ENCODE peak calls at places on chromosomes 5 and 9, in six cellular contexts. Y is astrocyte of the spinal cord, U is AG09319, I is fibroblast of the aortic adventitia, Q is A549, D is endothelial cell. J is an unnamed sample.

GRCh38 chr5:111697215-111697614 is 59.8 kb downstream of the NREP start:
- DNase-seq in Y (no peak), U (no peak), I (peak), Q (no peak), D (no peak), J (no peak)

GRCh38 chr9:2414465-2414864 is 207.1 kb upstream of the VLDLR start:
- DNase-seq in Y (peak), U (no peak), I (peak), Q (no peak), D (no peak), J (no peak)

GRCh38 chr9:100589582-100589981 is 11.7 kb downstream of the CAVIN4 start:
- DNase-seq in Y (peak), U (no peak), I (peak), Q (no peak), D (no peak), J (no peak)

GRCh38 chr9:35490155-35490909 is 421 bp downstream of the RUSC2 start:
- DNase-seq in Y (no peak), U (no peak), I (no peak), Q (no peak), D (peak), J (no peak)

GRCh38 chr5:127909078-127909477 is 174.5 kb upstream of the SLC12A2 start:
- DNase-seq in Y (peak), U (peak), I (peak), Q (peak), D (peak), J (no peak)

GRCh38 chr9:18566125-18566524 is 92.2 kb downstream of the ADAMTSL1 start:
- DNase-seq in Y (peak), U (no peak), I (peak), Q (peak), D (no peak), J (no peak)

GRCh38 chr5:106827061-106827460 is 843.7 kb downstream of the EFNA5 start:
- DNase-seq in Y (no peak), U (no peak), I (no peak), Q (peak), D (no peak), J (no peak)

GRCh38 chr9:37187269-37187668 is 66.9 kb downstream of the ZCCHC7 start:
- DNase-seq in Y (no peak), U (no peak), I (no peak), Q (no peak), D (no peak), J (no peak)

GRCh38 chr9:9924369-9924768 is 688.4 kb downstream of the PTPRD start:
- DNase-seq in Y (no peak), U (no peak), I (peak), Q (no peak), D (no peak), J (no peak)

GRCh38 chr5:77751328-77752023 is 24.7 kb downstream of the TBCA start:
- DNase-seq in Y (no peak), U (no peak), I (no peak), Q (no peak), D (no peak), J (no peak)

GRCh38 chr9:95048225-95049087 is 269.1 kb downstream of the FANCC start:
- DNase-seq in Y (no peak), U (no peak), I (peak), Q (peak), D (peak), J (peak)

GRCh38 chr5:135335031-135335828 is 63.8 kb downstream of the MACROH2A1 start:
- DNase-seq in Y (peak), U (no peak), I (peak), Q (no peak), D (no peak), J (no peak)

GRCh38 chr9:86353591-86354047 is 591 bp downstream of the TUT7 start:
- DNase-seq in Y (no peak), U (no peak), I (peak), Q (no peak), D (no peak), J (no peak)

GRCh38 chr5:144028644-144029043 is 141.8 kb downstream of the YIPF5 start:
- DNase-seq in Y (peak), U (peak), I (peak), Q (no peak), D (no peak), J (no peak)

GRCh38 chr9:18393340-18394130 is 80.4 kb upstream of the ADAMTSL1 start:
- DNase-seq in Y (peak), U (peak), I (peak), Q (peak), D (no peak), J (no peak)

GRCh38 chr9:19376931-19377330 is 3.1 kb downstream of the RPS6 start:
- DNase-seq in Y (no peak), U (no peak), I (no peak), Q (no peak), D (no peak), J (no peak)

GRCh38 chr9:134899818-134900325 is 17.8 kb downstream of the FCN1 start:
- DNase-seq in Y (no peak), U (no peak), I (no peak), Q (no peak), D (no peak), J (peak)

GRCh38 chr5:95733100-95733499 is 2.0 kb downstream of the RHOBTB3 start:
- DNase-seq in Y (peak), U (no peak), I (peak), Q (no peak), D (no peak), J (no peak)

GRCh38 chr9:8963882-8964281 is 1164.3 kb upstream of the DMAC1 start:
- DNase-seq in Y (no peak), U (no peak), I (no peak), Q (no peak), D (no peak), J (no peak)

GRCh38 chr9:98429613-98430012 is 174.2 kb upstream of the TBC1D2 start:
- DNase-seq in Y (peak), U (peak), I (peak), Q (no peak), D (no peak), J (no peak)

GRCh38 chr5:30000231-30000630 is 1193.3 kb upstream of the CDH6 start:
- DNase-seq in Y (no peak), U (no peak), I (no peak), Q (no peak), D (no peak), J (no peak)

GRCh38 chr5:76691470-76692273 is 24.3 kb upstream of the F2R start:
- DNase-seq in Y (peak), U (no peak), I (peak), Q (peak), D (peak), J (no peak)

GRCh38 chr9:523444-523843 is 308.8 kb downstream of the DOCK8 start:
- DNase-seq in Y (no peak), U (no peak), I (no peak), Q (no peak), D (no peak), J (no peak)

GRCh38 chr5:95960802-95961616 is 642 bp downstream of the ELL2 start:
- DNase-seq in Y (peak), U (peak), I (peak), Q (peak), D (peak), J (peak)

GRCh38 chr9:127972316-127972871 is 8.4 kb downstream of the EEIG1 start:
- DNase-seq in Y (no peak), U (no peak), I (no peak), Q (no peak), D (no peak), J (no peak)

GRCh38 chr5:151680944-151681427 is 5.7 kb downstream of the SPARC start:
- DNase-seq in Y (no peak), U (no peak), I (peak), Q (no peak), D (no peak), J (no peak)

GRCh38 chr5:78648359-78649219 is at the start of gene LHFPL2:
- DNase-seq in Y (peak), U (no peak), I (peak), Q (peak), D (peak), J (peak)

GRCh38 chr9:133114886-133115603 is 6.0 kb downstream of the RALGDS start:
- DNase-seq in Y (no peak), U (no peak), I (no peak), Q (no peak), D (no peak), J (no peak)

GRCh38 chr5:156920042-156920860 is 42.8 kb downstream of the TIMD4 start:
- DNase-seq in Y (no peak), U (no peak), I (no peak), Q (no peak), D (no peak), J (no peak)

GRCh38 chr9:131008563-131008908 is 438 bp upstream of the LAMC3 start:
- DNase-seq in Y (no peak), U (no peak), I (no peak), Q (no peak), D (no peak), J (no peak)

GRCh38 chr5:14443665-14444064 is 137.9 kb upstream of the OTULINL start:
- DNase-seq in Y (no peak), U (no peak), I (peak), Q (no peak), D (no peak), J (no peak)

GRCh38 chr5:136620016-136620419 is 254.7 kb upstream of the TRPC7 start:
- DNase-seq in Y (no peak), U (no peak), I (peak), Q (peak), D (no peak), J (no peak)

GRCh38 chr9:94156549-94157407 is 72.5 kb downstream of the PTPDC1 start:
- DNase-seq in Y (peak), U (no peak), I (peak), Q (peak), D (no peak), J (no peak)

GRCh38 chr5:63125862-63126261 is 547.2 kb downstream of the LRRC70 start:
- DNase-seq in Y (peak), U (no peak), I (peak), Q (peak), D (no peak), J (no peak)

GRCh38 chr9:99172129-99173091 is 49.3 kb downstream of the ALG2 start:
- DNase-seq in Y (no peak), U (no peak), I (no peak), Q (no peak), D (no peak), J (no peak)

GRCh38 chr5:173720341-173721258 is 104.2 kb upstream of the BOD1 start:
- DNase-seq in Y (no peak), U (no peak), I (no peak), Q (no peak), D (no peak), J (no peak)

GRCh38 chr5:135220394-135221186 is 178.4 kb downstream of the MACROH2A1 start:
- DNase-seq in Y (no peak), U (no peak), I (no peak), Q (no peak), D (no peak), J (peak)

GRCh38 chr5:75337366-75338021 is 474 bp downstream of the HMGCR start:
- DNase-seq in Y (peak), U (no peak), I (no peak), Q (peak), D (peak), J (peak)

GRCh38 chr5:75335952-75336624 is 932 bp upstream of the HMGCR start:
- DNase-seq in Y (peak), U (peak), I (peak), Q (peak), D (peak), J (no peak)

GRCh38 chr5:75338408-75338807 is 1.4 kb downstream of the HMGCR start:
- DNase-seq in Y (no peak), U (no peak), I (no peak), Q (no peak), D (no peak), J (no peak)

GRCh38 chr5:75335486-75335885 is 1.5 kb upstream of the HMGCR start:
- DNase-seq in Y (no peak), U (no peak), I (no peak), Q (no peak), D (no peak), J (no peak)

GRCh38 chr5:75336625-75337336 is at the start of gene HMGCR:
- DNase-seq in Y (peak), U (peak), I (peak), Q (peak), D (peak), J (peak)
- TF ChIP-seq CTCF in Y (peak), U (peak), I (peak), Q (peak), D (no peak), J (no peak)

GRCh38 chr9:120505186-120505585 is 74.8 kb downstream of the CDK5RAP2 start:
- DNase-seq in Y (no peak), U (no peak), I (peak), Q (no peak), D (no peak), J (no peak)
- TF ChIP-seq CTCF in Y (no peak), U (peak), I (peak), Q (no peak), D (no peak), J (no peak)

DNA sequence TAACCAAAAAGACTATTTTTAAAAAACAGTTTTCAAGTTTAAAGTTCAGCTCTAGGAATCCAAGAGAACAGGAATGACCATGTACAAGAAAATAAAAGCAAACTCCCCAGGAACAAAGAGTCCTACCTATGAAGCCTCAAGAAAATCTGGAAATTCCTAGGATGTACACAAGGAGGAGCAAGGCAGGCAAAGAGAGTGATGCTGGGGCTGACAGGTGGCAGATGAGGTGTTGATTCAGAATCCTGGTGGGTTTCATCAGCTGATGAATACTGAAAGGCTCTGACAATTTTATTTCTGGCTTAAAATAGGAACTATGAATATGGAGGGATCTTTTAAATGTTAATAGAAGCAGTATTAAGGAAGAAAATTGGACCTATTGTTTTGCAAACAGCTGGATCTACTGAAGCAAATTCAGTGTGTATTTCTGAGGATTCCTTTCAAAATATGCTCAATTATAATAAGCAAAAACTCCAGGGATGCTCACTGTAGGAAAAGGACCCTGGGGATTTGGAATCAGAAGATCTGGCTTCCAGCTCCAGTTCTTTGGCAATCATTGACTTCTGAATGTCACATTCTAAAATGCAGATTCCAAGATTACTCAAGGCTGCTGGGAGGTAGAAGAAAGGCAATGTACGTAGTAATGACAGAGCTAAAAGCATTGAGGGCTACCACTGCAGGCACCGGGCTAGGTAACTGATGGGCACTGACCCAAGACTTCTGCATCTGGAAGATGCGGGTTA is 28.0 kb upstream of the SH3RF2 start:
- DNase-seq in Y (no peak), U (no peak), I (peak), Q (peak), D (no peak), J (no peak)
- TF ChIP-seq CTCF in Y (peak), U (peak), I (peak), Q (peak), D (no peak), J (peak)

DNA sequence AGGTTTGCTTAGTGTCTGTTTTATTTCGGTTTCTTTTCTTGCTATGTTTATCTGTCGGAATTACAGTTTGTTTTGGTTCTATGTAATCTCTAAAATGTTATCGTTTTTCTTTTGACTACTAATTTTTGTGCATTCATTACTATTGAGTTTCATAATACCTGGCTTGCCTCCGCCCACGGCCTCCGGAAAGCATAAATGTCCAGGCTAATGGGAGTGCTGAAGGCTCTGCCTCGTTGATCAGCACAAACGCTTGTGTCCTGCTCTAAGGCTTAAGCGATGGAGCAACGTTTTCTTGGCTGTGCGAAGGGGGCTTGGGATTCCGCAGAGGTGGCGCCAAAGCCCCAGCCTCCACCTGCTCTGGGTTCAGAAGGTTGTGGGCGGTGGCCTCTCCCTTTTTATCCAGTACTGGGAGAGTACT is 19.8 kb downstream of the ANXA2R start:
- DNase-seq in Y (no peak), U (no peak), I (no peak), Q (no peak), D (peak), J (no peak)
- TF ChIP-seq CTCF in Y (no peak), U (no peak), I (no peak), Q (no peak), D (peak), J (no peak)

GRCh38 chr5:147509041-147509709 is 693 bp downstream of the DPYSL3 start:
- DNase-seq in Y (no peak), U (no peak), I (peak), Q (no peak), D (peak), J (peak)

GRCh38 chr5:147508711-147509040 is 1.2 kb downstream of the DPYSL3 start:
- DNase-seq in Y (no peak), U (no peak), I (peak), Q (no peak), D (no peak), J (no peak)

GRCh38 chr5:147510885-147511284 is 1.0 kb upstream of the DPYSL3 start:
- DNase-seq in Y (no peak), U (no peak), I (no peak), Q (no peak), D (no peak), J (no peak)

GRCh38 chr5:147507480-147508126 is 2.3 kb downstream of the DPYSL3 start:
- DNase-seq in Y (peak), U (no peak), I (peak), Q (no peak), D (no peak), J (no peak)

DNA sequence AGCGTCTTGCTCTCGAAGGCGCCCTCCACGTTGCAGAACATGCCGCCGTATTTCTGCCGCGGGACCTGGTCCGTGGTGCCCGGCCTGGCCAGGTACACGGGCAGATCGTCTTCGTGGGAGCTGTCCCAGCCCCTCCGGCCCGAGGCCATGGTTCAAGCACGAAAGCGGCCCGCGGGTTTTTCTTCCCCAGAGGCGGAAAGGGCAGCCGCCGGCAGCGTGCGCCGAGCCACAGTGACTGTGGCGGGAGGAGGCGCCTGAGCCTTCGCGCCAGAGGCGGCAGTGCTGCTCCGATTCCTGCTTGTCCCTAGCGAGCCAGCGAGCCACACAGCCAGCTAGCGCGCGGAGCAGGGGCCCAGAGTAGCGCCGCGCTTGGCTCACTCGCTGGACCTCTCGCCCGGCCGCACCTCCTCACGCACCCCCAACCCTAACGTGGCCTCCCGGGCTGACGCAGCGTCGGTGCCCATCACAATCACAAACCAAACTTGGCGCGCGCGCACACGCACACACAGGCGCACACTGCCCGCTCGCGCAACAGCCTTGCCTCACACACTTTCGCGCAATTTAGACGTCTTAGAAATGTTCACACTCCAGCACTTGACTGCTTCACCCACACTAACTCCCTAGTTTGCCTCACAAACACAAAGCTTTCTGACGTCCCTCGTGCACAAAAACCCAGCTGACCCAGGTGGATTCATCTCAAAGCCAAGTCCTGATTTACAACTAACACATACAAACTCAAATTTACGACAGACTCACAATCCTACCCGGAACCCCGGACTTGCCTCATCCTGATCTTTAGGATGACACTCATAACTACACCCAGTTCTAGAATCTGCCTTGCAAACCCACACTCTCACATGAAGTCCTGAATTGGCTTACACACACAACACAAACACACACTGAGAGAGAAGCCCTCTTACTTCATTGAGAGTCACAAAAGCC is at the start of gene DPYSL3:
- DNase-seq in Y (peak), U (peak), I (peak), Q (peak), D (peak), J (peak)
- TF ChIP-seq CTCF in Y (peak), U (peak), I (peak), Q (no peak), D (no peak), J (peak)

GRCh38 chr5:59506285-59506877 is 387.1 kb downstream of the PDE4D start:
- DNase-seq in Y (peak), U (peak), I (peak), Q (no peak), D (no peak), J (no peak)
- TF ChIP-seq CTCF in Y (peak), U (peak), I (peak), Q (peak), D (peak), J (peak)

GRCh38 chr9:120303519-120303918 is 276.4 kb downstream of the CDK5RAP2 start:
- DNase-seq in Y (no peak), U (no peak), I (no peak), Q (no peak), D (no peak), J (peak)

GRCh38 chr9:120294003-120294402 is 286.0 kb downstream of the CDK5RAP2 start:
- DNase-seq in Y (no peak), U (no peak), I (no peak), Q (no peak), D (no peak), J (no peak)

GRCh38 chr9:120299785-120300184 is 280.2 kb downstream of the CDK5RAP2 start:
- DNase-seq in Y (no peak), U (no peak), I (no peak), Q (peak), D (no peak), J (no peak)
- TF ChIP-seq CTCF in Y (no peak), U (no peak), I (no peak), Q (no peak), D (no peak), J (no peak)